ENCODE peak calls at places on chromosomes 3 and 15, in ten cellular contexts. One of them, this sample, is unnamed.

GRCh38 chr3:160390554-160391138 is 8.4 kb downstream of the IFT80 start:
- DNase-seq in CD8-positive, alpha-beta T cell: no peak
- DNase-seq in nucleus accumbens: no peak
- DNase-seq in non-pigmented ciliary epithelial cell: no peak
- DNase-seq in activated gamma-delta T cell treated with anti-CD3 and anti-CD28 coated beads, Interleukin-2, amount 50 U/mL, for 16 hours: no peak
- DNase-seq in midbrain: no peak
- DNase-seq in right cardiac atrium: no peak
- DNase-seq in NCI-H1105: no peak
- DNase-seq in nephron progenitor cell: no peak
- DNase-seq in activated CD8-positive, alpha-beta memory T cell treated with anti-CD3 and anti-CD28 coated beads for 24 hours: no peak
- DNase-seq in this sample: no peak

GRCh38 chr15:79132361-79132760 is 41.8 kb upstream of the RASGRF1 start:
- DNase-seq in CD8-positive, alpha-beta T cell: no peak
- DNase-seq in nucleus accumbens: no peak
- DNase-seq in non-pigmented ciliary epithelial cell: no peak
- DNase-seq in activated gamma-delta T cell treated with anti-CD3 and anti-CD28 coated beads, Interleukin-2, amount 50 U/mL, for 16 hours: no peak
- DNase-seq in midbrain: no peak
- DNase-seq in right cardiac atrium: no peak
- DNase-seq in NCI-H1105: no peak
- DNase-seq in nephron progenitor cell: no peak
- DNase-seq in activated CD8-positive, alpha-beta memory T cell treated with anti-CD3 and anti-CD28 coated beads for 24 hours: no peak
- DNase-seq in this sample: no peak

GRCh38 chr15:48025118-48025517 is 95.7 kb upstream of the SLC24A5 start:
- DNase-seq in CD8-positive, alpha-beta T cell: no peak
- DNase-seq in nucleus accumbens: no peak
- DNase-seq in non-pigmented ciliary epithelial cell: no peak
- DNase-seq in activated gamma-delta T cell treated with anti-CD3 and anti-CD28 coated beads, Interleukin-2, amount 50 U/mL, for 16 hours: no peak
- DNase-seq in midbrain: no peak
- DNase-seq in right cardiac atrium: no peak
- DNase-seq in NCI-H1105: no peak
- DNase-seq in nephron progenitor cell: no peak
- DNase-seq in activated CD8-positive, alpha-beta memory T cell treated with anti-CD3 and anti-CD28 coated beads for 24 hours: no peak
- DNase-seq in this sample: no peak

GRCh38 chr3:33954956-33955355 is 156.5 kb downstream of the PDCD6IP start:
- DNase-seq in CD8-positive, alpha-beta T cell: no peak
- DNase-seq in nucleus accumbens: no peak
- DNase-seq in non-pigmented ciliary epithelial cell: no peak
- DNase-seq in activated gamma-delta T cell treated with anti-CD3 and anti-CD28 coated beads, Interleukin-2, amount 50 U/mL, for 16 hours: no peak
- DNase-seq in midbrain: no peak
- DNase-seq in right cardiac atrium: no peak
- DNase-seq in NCI-H1105: peak
- DNase-seq in nephron progenitor cell: no peak
- DNase-seq in activated CD8-positive, alpha-beta memory T cell treated with anti-CD3 and anti-CD28 coated beads for 24 hours: no peak
- DNase-seq in this sample: peak

GRCh38 chr15:52670087-52670486 is 9.1 kb downstream of the ATOSA start:
- DNase-seq in CD8-positive, alpha-beta T cell: no peak
- DNase-seq in nucleus accumbens: no peak
- DNase-seq in non-pigmented ciliary epithelial cell: no peak
- DNase-seq in activated gamma-delta T cell treated with anti-CD3 and anti-CD28 coated beads, Interleukin-2, amount 50 U/mL, for 16 hours: no peak
- DNase-seq in midbrain: no peak
- DNase-seq in right cardiac atrium: no peak
- DNase-seq in NCI-H1105: no peak
- DNase-seq in nephron progenitor cell: no peak
- DNase-seq in activated CD8-positive, alpha-beta memory T cell treated with anti-CD3 and anti-CD28 coated beads for 24 hours: no peak
- DNase-seq in this sample: no peak

GRCh38 chr15:76433798-76434400 is 97.3 kb downstream of the ISL2 start:
- DNase-seq in CD8-positive, alpha-beta T cell: no peak
- DNase-seq in nucleus accumbens: no peak
- DNase-seq in non-pigmented ciliary epithelial cell: peak
- DNase-seq in activated gamma-delta T cell treated with anti-CD3 and anti-CD28 coated beads, Interleukin-2, amount 50 U/mL, for 16 hours: no peak
- DNase-seq in midbrain: no peak
- DNase-seq in right cardiac atrium: no peak
- DNase-seq in NCI-H1105: no peak
- DNase-seq in nephron progenitor cell: no peak
- DNase-seq in activated CD8-positive, alpha-beta memory T cell treated with anti-CD3 and anti-CD28 coated beads for 24 hours: no peak
- DNase-seq in this sample: no peak

GRCh38 chr3:179933872-179934271 is 102.9 kb downstream of the PEX5L start:
- DNase-seq in CD8-positive, alpha-beta T cell: no peak
- DNase-seq in nucleus accumbens: no peak
- DNase-seq in non-pigmented ciliary epithelial cell: no peak
- DNase-seq in activated gamma-delta T cell treated with anti-CD3 and anti-CD28 coated beads, Interleukin-2, amount 50 U/mL, for 16 hours: no peak
- DNase-seq in midbrain: no peak
- DNase-seq in right cardiac atrium: no peak
- DNase-seq in NCI-H1105: no peak
- DNase-seq in nephron progenitor cell: no peak
- DNase-seq in activated CD8-positive, alpha-beta memory T cell treated with anti-CD3 and anti-CD28 coated beads for 24 hours: no peak
- DNase-seq in this sample: no peak

GRCh38 chr3:135736740-135737139 is 228.8 kb upstream of the PPP2R3A start:
- DNase-seq in CD8-positive, alpha-beta T cell: no peak
- DNase-seq in nucleus accumbens: no peak
- DNase-seq in non-pigmented ciliary epithelial cell: no peak
- DNase-seq in activated gamma-delta T cell treated with anti-CD3 and anti-CD28 coated beads, Interleukin-2, amount 50 U/mL, for 16 hours: no peak
- DNase-seq in midbrain: no peak
- DNase-seq in right cardiac atrium: no peak
- DNase-seq in NCI-H1105: no peak
- DNase-seq in nephron progenitor cell: no peak
- DNase-seq in activated CD8-positive, alpha-beta memory T cell treated with anti-CD3 and anti-CD28 coated beads for 24 hours: no peak
- DNase-seq in this sample: peak

GRCh38 chr3:159649951-159650350 is 338.7 kb upstream of the IL12A start:
- DNase-seq in CD8-positive, alpha-beta T cell: no peak
- DNase-seq in nucleus accumbens: no peak
- DNase-seq in non-pigmented ciliary epithelial cell: no peak
- DNase-seq in activated gamma-delta T cell treated with anti-CD3 and anti-CD28 coated beads, Interleukin-2, amount 50 U/mL, for 16 hours: no peak
- DNase-seq in midbrain: no peak
- DNase-seq in right cardiac atrium: no peak
- DNase-seq in NCI-H1105: no peak
- DNase-seq in nephron progenitor cell: no peak
- DNase-seq in activated CD8-positive, alpha-beta memory T cell treated with anti-CD3 and anti-CD28 coated beads for 24 hours: no peak
- DNase-seq in this sample: no peak

GRCh38 chr3:184761120-184761841 is 49.4 kb upstream of the MAGEF1 start:
- DNase-seq in CD8-positive, alpha-beta T cell: no peak
- DNase-seq in nucleus accumbens: no peak
- DNase-seq in non-pigmented ciliary epithelial cell: no peak
- DNase-seq in activated gamma-delta T cell treated with anti-CD3 and anti-CD28 coated beads, Interleukin-2, amount 50 U/mL, for 16 hours: no peak
- DNase-seq in midbrain: no peak
- DNase-seq in right cardiac atrium: peak
- DNase-seq in NCI-H1105: no peak
- DNase-seq in nephron progenitor cell: no peak
- DNase-seq in activated CD8-positive, alpha-beta memory T cell treated with anti-CD3 and anti-CD28 coated beads for 24 hours: no peak
- DNase-seq in this sample: no peak

GRCh38 chr3:21551019-21551418 is 200.0 kb downstream of the ZNF385D start:
- DNase-seq in CD8-positive, alpha-beta T cell: no peak
- DNase-seq in nucleus accumbens: no peak
- DNase-seq in non-pigmented ciliary epithelial cell: no peak
- DNase-seq in activated gamma-delta T cell treated with anti-CD3 and anti-CD28 coated beads, Interleukin-2, amount 50 U/mL, for 16 hours: no peak
- DNase-seq in midbrain: no peak
- DNase-seq in right cardiac atrium: no peak
- DNase-seq in NCI-H1105: no peak
- DNase-seq in nephron progenitor cell: no peak
- DNase-seq in activated CD8-positive, alpha-beta memory T cell treated with anti-CD3 and anti-CD28 coated beads for 24 hours: no peak
- DNase-seq in this sample: no peak

GRCh38 chr15:90257776-90258175 is 7.7 kb upstream of the NGRN start:
- DNase-seq in CD8-positive, alpha-beta T cell: no peak
- DNase-seq in nucleus accumbens: no peak
- DNase-seq in non-pigmented ciliary epithelial cell: no peak
- DNase-seq in activated gamma-delta T cell treated with anti-CD3 and anti-CD28 coated beads, Interleukin-2, amount 50 U/mL, for 16 hours: no peak
- DNase-seq in midbrain: no peak
- DNase-seq in right cardiac atrium: no peak
- DNase-seq in NCI-H1105: no peak
- DNase-seq in nephron progenitor cell: no peak
- DNase-seq in activated CD8-positive, alpha-beta memory T cell treated with anti-CD3 and anti-CD28 coated beads for 24 hours: no peak
- DNase-seq in this sample: no peak

GRCh38 chr3:133448478-133449122 is 48.7 kb downstream of the BFSP2 start:
- DNase-seq in CD8-positive, alpha-beta T cell: no peak
- DNase-seq in nucleus accumbens: no peak
- DNase-seq in non-pigmented ciliary epithelial cell: no peak
- DNase-seq in activated gamma-delta T cell treated with anti-CD3 and anti-CD28 coated beads, Interleukin-2, amount 50 U/mL, for 16 hours: no peak
- DNase-seq in midbrain: no peak
- DNase-seq in right cardiac atrium: no peak
- DNase-seq in NCI-H1105: no peak
- DNase-seq in nephron progenitor cell: no peak
- DNase-seq in activated CD8-positive, alpha-beta memory T cell treated with anti-CD3 and anti-CD28 coated beads for 24 hours: peak
- DNase-seq in this sample: no peak

GRCh38 chr15:35486296-35486695 is 59.7 kb downstream of the DPH6 start:
- DNase-seq in CD8-positive, alpha-beta T cell: no peak
- DNase-seq in nucleus accumbens: no peak
- DNase-seq in non-pigmented ciliary epithelial cell: no peak
- DNase-seq in activated gamma-delta T cell treated with anti-CD3 and anti-CD28 coated beads, Interleukin-2, amount 50 U/mL, for 16 hours: no peak
- DNase-seq in midbrain: no peak
- DNase-seq in right cardiac atrium: no peak
- DNase-seq in NCI-H1105: no peak
- DNase-seq in nephron progenitor cell: no peak
- DNase-seq in activated CD8-positive, alpha-beta memory T cell treated with anti-CD3 and anti-CD28 coated beads for 24 hours: no peak
- DNase-seq in this sample: no peak

GRCh38 chr3:166283856-166284255 is 446.6 kb upstream of the BCHE start:
- DNase-seq in CD8-positive, alpha-beta T cell: no peak
- DNase-seq in nucleus accumbens: no peak
- DNase-seq in non-pigmented ciliary epithelial cell: peak
- DNase-seq in activated gamma-delta T cell treated with anti-CD3 and anti-CD28 coated beads, Interleukin-2, amount 50 U/mL, for 16 hours: no peak
- DNase-seq in midbrain: peak
- DNase-seq in right cardiac atrium: no peak
- DNase-seq in NCI-H1105: no peak
- DNase-seq in nephron progenitor cell: no peak
- DNase-seq in activated CD8-positive, alpha-beta memory T cell treated with anti-CD3 and anti-CD28 coated beads for 24 hours: no peak
- DNase-seq in this sample: no peak